ENCODE peak calls at places on chromosomes 13 and 19, in eight cellular contexts. M, O, R, I, N, U, E and H are unnamed samples.

GRCh38 chr19:9126900-9127405 is at the start of gene OR7G3:
- DNase-seq in I (no peak), N (no peak), M (no peak), E (no peak), R (no peak), O (no peak), U (no peak), H (no peak)

GRCh38 chr13:51122868-51123267 is 11.8 kb upstream of the C13orf42 start:
- DNase-seq in I (no peak), M (no peak), R (no peak), N (no peak), U (no peak), E (peak), O (no peak), H (no peak)

GRCh38 chr13:24220086-24220703 is 59.7 kb downstream of the SPATA13 start:
- DNase-seq in R (peak), E (peak), O (peak), U (no peak), M (no peak), I (no peak), N (no peak), H (peak)

GRCh38 chr13:94384217-94384905 is 95.1 kb downstream of the DCT start:
- DNase-seq in I (no peak), O (no peak), M (no peak), R (no peak), U (no peak), N (no peak), E (peak), H (no peak)

GRCh38 chr19:48553676-48554384 is 1.9 kb downstream of the SULT2B1 start:
- DNase-seq in E (peak), O (peak), I (peak), N (no peak), M (no peak), R (no peak), U (no peak), H (peak)

GRCh38 chr13:73860501-73860900 is 273.7 kb downstream of the KLF12 start:
- DNase-seq in E (no peak), N (no peak), I (no peak), R (no peak), O (no peak), M (no peak), U (no peak), H (no peak)

GRCh38 chr13:36829753-36830152 is 10.7 kb downstream of the RFXAP start:
- DNase-seq in N (no peak), I (no peak), R (no peak), M (no peak), E (no peak), O (no peak), U (no peak), H (no peak)

GRCh38 chr13:56909896-56910600 is 230.7 kb upstream of the PRR20A start:
- DNase-seq in R (no peak), U (no peak), I (no peak), N (no peak), O (no peak), M (no peak), E (no peak), H (no peak)

GRCh38 chr19:10915511-10916091 is 12.8 kb downstream of the YIPF2 start:
- DNase-seq in N (peak), I (peak), O (peak), U (no peak), E (peak), R (peak), M (no peak), H (peak)

GRCh38 chr19:570315-570714 is 2.1 kb upstream of the BSG start:
- DNase-seq in N (no peak), M (peak), E (no peak), O (no peak), R (no peak), U (no peak), I (peak), H (no peak)

GRCh38 chr13:21676611-21677021 is 5.7 kb downstream of the FGF9 start:
- DNase-seq in O (no peak), U (no peak), N (no peak), R (no peak), E (no peak), M (peak), I (peak), H (no peak)

GRCh38 chr19:38394488-38394887 is 6.0 kb downstream of the SPRED3 start:
- DNase-seq in E (no peak), U (no peak), M (no peak), R (no peak), N (no peak), I (no peak), O (no peak), H (no peak)

GRCh38 chr13:93496985-93497673 is 270.5 kb downstream of the GPC6 start:
- DNase-seq in N (no peak), R (no peak), I (no peak), M (no peak), U (no peak), E (no peak), O (no peak), H (no peak)

GRCh38 chr13:23160241-23161175 is 20.3 kb upstream of the SGCG start:
- DNase-seq in I (peak), M (no peak), U (no peak), N (no peak), E (peak), O (no peak), R (no peak), H (no peak)
- H3K4me3 ChIP-seq in I (peak), M (peak), U (peak), N (peak), E (peak), O (no peak), R (peak), H (no peak)

GRCh38 chr19:29014857-29015436 is 198.0 kb downstream of the UQCRFS1 start:
- DNase-seq in U (no peak), I (no peak), R (no peak), N (no peak), M (no peak), O (no peak), E (no peak), H (no peak)
- TF ChIP-seq CTCF in U (no peak), I (no peak), R (no peak), N (no peak), M (no peak), O (peak), E (no peak), H (no peak)

DNA sequence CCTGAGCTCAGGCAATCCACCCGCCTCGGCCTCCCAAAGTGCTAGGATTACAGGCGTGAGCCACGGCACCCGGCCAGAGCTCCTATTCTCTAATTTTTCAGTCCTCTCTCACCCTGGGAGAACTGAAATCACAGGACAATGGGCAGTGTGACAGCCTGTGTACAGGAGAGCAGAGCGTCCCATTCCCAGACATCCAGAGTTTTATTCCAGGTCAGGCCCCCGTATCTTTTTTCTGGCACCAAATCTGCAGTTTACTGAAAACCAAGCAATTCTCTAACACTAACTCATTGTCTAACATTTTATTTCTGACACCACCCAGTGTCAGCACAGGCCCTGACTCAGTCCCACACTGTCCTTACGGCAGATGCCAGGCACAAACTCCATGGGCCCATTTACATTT is 6.7 kb downstream of the ZNF708 start:
- DNase-seq in I (no peak), N (peak), R (no peak), U (peak), O (peak), M (no peak), E (peak), H (peak)
- H3K4me3 ChIP-seq in I (no peak), N (no peak), R (no peak), U (no peak), O (no peak), M (no peak), E (no peak), H (no peak)

DNA sequence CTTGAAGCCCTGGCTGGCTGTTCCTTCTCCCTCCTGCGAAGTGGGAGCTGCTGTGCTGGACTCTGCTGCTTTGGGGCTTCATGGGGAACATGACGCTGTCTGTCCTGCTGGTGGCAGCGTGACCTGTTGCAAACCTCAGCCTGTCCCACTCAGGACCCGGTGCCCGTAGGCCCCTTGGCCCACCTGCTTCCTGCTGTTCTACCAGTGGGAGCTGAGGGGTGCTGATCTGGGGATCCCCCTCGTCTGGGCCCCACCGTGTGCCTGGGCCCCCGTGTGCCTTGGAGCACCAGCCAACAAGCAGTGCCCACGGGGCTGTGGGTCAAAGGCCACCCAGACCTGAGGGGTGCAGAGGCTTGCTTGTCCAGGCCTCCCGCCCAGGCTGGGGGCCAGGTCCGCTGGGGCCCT is 5.3 kb downstream of the SPPL2B start:
- DNase-seq in O (no peak), U (no peak), M (no peak), E (no peak), I (no peak), N (no peak), R (no peak), H (no peak)
- TF ChIP-seq CTCF in O (no peak), U (no peak), M (no peak), E (no peak), I (no peak), N (no peak), R (no peak), H (no peak)

DNA sequence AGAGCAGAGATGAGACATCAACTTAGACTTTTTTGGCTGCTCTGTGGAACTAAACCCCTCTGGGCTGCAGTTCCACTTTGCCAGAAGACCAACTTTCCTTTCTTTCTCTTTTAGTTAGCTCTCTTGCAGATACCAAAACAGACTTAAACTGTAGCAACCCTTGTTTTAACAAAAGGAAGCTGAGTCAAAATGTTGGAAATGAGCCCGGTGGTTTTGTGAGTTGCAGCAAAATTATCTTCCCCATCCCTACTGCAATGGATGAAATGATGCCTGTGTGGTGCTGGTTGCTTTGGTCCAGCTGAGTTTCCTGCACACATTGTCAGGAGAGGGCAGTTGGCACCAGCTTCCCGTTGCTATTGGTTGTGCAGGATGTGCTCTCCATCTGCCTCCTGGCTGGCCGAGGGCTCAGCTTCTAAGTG is 115.3 kb downstream of the LRCH1 start:
- DNase-seq in R (peak), O (peak), U (no peak), N (no peak), M (no peak), I (peak), E (peak), H (peak)
- H3K4me3 ChIP-seq in R (no peak), O (peak), U (no peak), N (peak), M (peak), I (peak), E (peak), H (peak)

GRCh38 chr13:113320226-113320875 is 23.3 kb downstream of the LAMP1 start:
- DNase-seq in O (no peak), R (no peak), M (no peak), I (no peak), U (no peak), E (no peak), N (no peak), H (no peak)
- TF ChIP-seq CTCF in O (no peak), R (no peak), M (no peak), I (no peak), U (no peak), E (no peak), N (no peak), H (no peak)

DNA sequence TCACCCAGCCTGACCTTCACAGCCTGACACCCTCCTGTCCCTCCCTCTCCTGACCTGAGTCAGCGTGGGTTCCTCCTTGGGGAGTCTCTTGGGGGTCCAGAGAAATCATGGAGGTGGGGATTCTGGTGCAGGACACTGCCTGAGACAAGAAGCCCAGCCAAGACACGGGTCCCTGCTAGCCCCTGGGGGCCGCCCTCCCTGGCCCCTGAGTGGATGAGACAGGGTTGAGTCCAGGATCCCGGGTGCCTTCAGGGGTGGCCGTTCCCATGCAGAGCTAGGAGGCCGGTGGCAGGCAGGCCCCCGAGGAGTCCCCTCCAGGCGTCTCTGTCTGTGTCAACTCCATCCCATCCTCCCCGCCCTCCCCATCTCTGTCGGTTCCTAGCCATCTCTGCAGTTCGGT is 1.6 kb downstream of the MAP2K7 start:
- DNase-seq in M (no peak), I (no peak), E (no peak), U (no peak), R (peak), N (no peak), O (no peak), H (no peak)
- H3K4me3 ChIP-seq in M (no peak), I (peak), E (peak), U (peak), R (no peak), N (peak), O (peak), H (no peak)

GRCh38 chr13:113629814-113630213 is 28.2 kb downstream of the ATP4B start:
- DNase-seq in U (no peak), I (no peak), E (no peak), R (no peak), N (no peak), M (no peak), O (no peak), H (no peak)

GRCh38 chr13:113630296-113630695 is 27.7 kb downstream of the ATP4B start:
- DNase-seq in R (no peak), O (no peak), N (no peak), I (no peak), U (no peak), E (no peak), M (no peak), H (no peak)

GRCh38 chr13:113632706-113633484 is 25.1 kb downstream of the ATP4B start:
- DNase-seq in U (no peak), I (no peak), O (no peak), E (no peak), M (peak), R (no peak), N (no peak), H (no peak)

GRCh38 chr13:113631341-113632095 is 26.5 kb downstream of the ATP4B start:
- DNase-seq in U (no peak), N (no peak), R (no peak), E (no peak), O (no peak), M (peak), I (no peak), H (no peak)

GRCh38 chr13:113630804-113631203 is 27.2 kb downstream of the ATP4B start:
- DNase-seq in N (no peak), O (no peak), R (no peak), U (no peak), E (no peak), M (peak), I (no peak), H (no peak)
- TF ChIP-seq CTCF in N (no peak), O (no peak), R (no peak), U (no peak), E (no peak), M (no peak), I (no peak), H (no peak)

DNA sequence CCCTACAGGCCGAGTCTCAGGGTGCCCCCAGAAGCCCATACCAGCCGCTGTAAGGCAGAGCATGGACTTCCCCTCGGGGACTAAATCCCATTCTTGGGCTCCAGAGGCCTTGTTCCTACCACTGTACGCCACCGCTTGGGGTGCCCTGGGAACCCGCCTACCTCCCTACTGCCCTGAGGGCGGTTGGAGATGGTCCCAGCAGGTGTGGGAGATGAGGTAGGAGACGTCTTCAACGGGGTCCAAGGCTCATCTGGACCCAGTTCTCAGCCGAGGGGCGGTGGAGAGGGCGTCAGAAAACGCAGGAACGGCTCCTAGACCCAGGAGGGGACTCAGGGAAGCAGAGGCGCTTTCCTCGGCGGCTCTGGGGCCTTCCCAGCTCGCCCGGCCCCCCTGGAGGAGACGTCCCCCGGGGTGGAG is 833 bp upstream of the ZIK1 start:
- DNase-seq in M (no peak), I (no peak), N (no peak), U (no peak), E (no peak), O (no peak), R (no peak), H (no peak)
- H3K4me3 ChIP-seq in M (peak), I (peak), N (peak), U (peak), E (peak), O (no peak), R (no peak), H (no peak)